ENCODE peak calls at places on chromosomes 3 and 15, in seven cellular contexts. One of them, this sample, is unnamed.

GRCh38 chr15:40048155-40048792 is 9.3 kb upstream of the SRP14 start:
- DNase-seq in fibroblast of lung: no peak
- DNase-seq in HCEC 1CT: no peak
- DNase-seq in spleen: peak; percentile 92
- DNase-seq in mucosa of descending colon: no peak
- DNase-seq in anterior cingulate cortex: no peak
- DNase-seq in stimulated activated CD8-positive, alpha-beta memory T cell treated with anti-CD3 and anti-CD28 coated beads, Interleukin-12 subunit alpha, Interleukin-12 subunit beta, amount 100 ng/mL, for 1 hour: no peak
- DNase-seq in this sample: no peak

GRCh38 chr3:10279384-10280176 is 13.2 kb downstream of the GHRL start:
- DNase-seq in anterior cingulate cortex: no peak
- DNase-seq in stimulated activated CD8-positive, alpha-beta memory T cell treated with anti-CD3 and anti-CD28 coated beads, Interleukin-12 subunit alpha, Interleukin-12 subunit beta, amount 100 ng/mL, for 1 hour: no peak
- DNase-seq in HCEC 1CT: no peak
- DNase-seq in spleen: peak; percentile 16
- DNase-seq in mucosa of descending colon: no peak
- DNase-seq in fibroblast of lung: no peak
- DNase-seq in this sample: no peak

GRCh38 chr3:98039322-98040024 is 4.4 kb upstream of the GABRR3 start:
- DNase-seq in HCEC 1CT: peak; percentile 78
- DNase-seq in stimulated activated CD8-positive, alpha-beta memory T cell treated with anti-CD3 and anti-CD28 coated beads, Interleukin-12 subunit alpha, Interleukin-12 subunit beta, amount 100 ng/mL, for 1 hour: peak; percentile 40
- DNase-seq in fibroblast of lung: peak; percentile 77
- DNase-seq in spleen: no peak
- DNase-seq in anterior cingulate cortex: peak; percentile 36
- DNase-seq in mucosa of descending colon: peak; percentile 76
- DNase-seq in this sample: peak; percentile 79

GRCh38 chr3:155188036-155188435 is 105.4 kb downstream of the STRIT1 start:
- DNase-seq in HCEC 1CT: no peak
- DNase-seq in anterior cingulate cortex: no peak
- DNase-seq in fibroblast of lung: no peak
- DNase-seq in spleen: no peak
- DNase-seq in mucosa of descending colon: no peak
- DNase-seq in stimulated activated CD8-positive, alpha-beta memory T cell treated with anti-CD3 and anti-CD28 coated beads, Interleukin-12 subunit alpha, Interleukin-12 subunit beta, amount 100 ng/mL, for 1 hour: no peak
- DNase-seq in this sample: no peak

GRCh38 chr3:51271172-51271571 is 113.9 kb upstream of the MANF start:
- DNase-seq in HCEC 1CT: no peak
- DNase-seq in spleen: no peak
- DNase-seq in fibroblast of lung: no peak
- DNase-seq in stimulated activated CD8-positive, alpha-beta memory T cell treated with anti-CD3 and anti-CD28 coated beads, Interleukin-12 subunit alpha, Interleukin-12 subunit beta, amount 100 ng/mL, for 1 hour: no peak
- DNase-seq in mucosa of descending colon: no peak
- DNase-seq in anterior cingulate cortex: no peak
- DNase-seq in this sample: no peak

GRCh38 chr3:37668431-37668830 is 193.2 kb upstream of the CTDSPL start:
- DNase-seq in anterior cingulate cortex: no peak
- DNase-seq in spleen: no peak
- DNase-seq in mucosa of descending colon: peak; percentile 27
- DNase-seq in fibroblast of lung: peak; percentile 5
- DNase-seq in HCEC 1CT: no peak
- DNase-seq in stimulated activated CD8-positive, alpha-beta memory T cell treated with anti-CD3 and anti-CD28 coated beads, Interleukin-12 subunit alpha, Interleukin-12 subunit beta, amount 100 ng/mL, for 1 hour: no peak
- DNase-seq in this sample: no peak

GRCh38 chr3:164533275-164533674 is 545.0 kb downstream of the SI start:
- DNase-seq in anterior cingulate cortex: no peak
- DNase-seq in mucosa of descending colon: no peak
- DNase-seq in fibroblast of lung: no peak
- DNase-seq in spleen: no peak
- DNase-seq in stimulated activated CD8-positive, alpha-beta memory T cell treated with anti-CD3 and anti-CD28 coated beads, Interleukin-12 subunit alpha, Interleukin-12 subunit beta, amount 100 ng/mL, for 1 hour: no peak
- DNase-seq in HCEC 1CT: no peak
- DNase-seq in this sample: no peak

GRCh38 chr3:40877651-40878463 is 321.4 kb upstream of the CTNNB1 start:
- DNase-seq in stimulated activated CD8-positive, alpha-beta memory T cell treated with anti-CD3 and anti-CD28 coated beads, Interleukin-12 subunit alpha, Interleukin-12 subunit beta, amount 100 ng/mL, for 1 hour: no peak
- DNase-seq in fibroblast of lung: peak; percentile 86
- DNase-seq in anterior cingulate cortex: peak; percentile 67
- DNase-seq in HCEC 1CT: no peak
- DNase-seq in spleen: no peak
- DNase-seq in mucosa of descending colon: peak; percentile 18
- DNase-seq in this sample: no peak

GRCh38 chr15:51338496-51338895 is at the start of gene CYP19A1:
- DNase-seq in anterior cingulate cortex: no peak
- DNase-seq in HCEC 1CT: no peak
- DNase-seq in mucosa of descending colon: no peak
- DNase-seq in fibroblast of lung: no peak
- DNase-seq in stimulated activated CD8-positive, alpha-beta memory T cell treated with anti-CD3 and anti-CD28 coated beads, Interleukin-12 subunit alpha, Interleukin-12 subunit beta, amount 100 ng/mL, for 1 hour: no peak
- DNase-seq in spleen: no peak
- DNase-seq in this sample: no peak

GRCh38 chr15:36468746-36469145 is 110.7 kb upstream of the CDIN1 start:
- DNase-seq in mucosa of descending colon: peak; percentile 14
- DNase-seq in anterior cingulate cortex: no peak
- DNase-seq in HCEC 1CT: peak; percentile 78
- DNase-seq in fibroblast of lung: peak; percentile 97
- DNase-seq in stimulated activated CD8-positive, alpha-beta memory T cell treated with anti-CD3 and anti-CD28 coated beads, Interleukin-12 subunit alpha, Interleukin-12 subunit beta, amount 100 ng/mL, for 1 hour: no peak
- DNase-seq in spleen: no peak
- DNase-seq in this sample: peak; percentile 74

GRCh38 chr15:70438776-70439175 is 324.6 kb downstream of the UACA start:
- DNase-seq in fibroblast of lung: no peak
- DNase-seq in mucosa of descending colon: no peak
- DNase-seq in stimulated activated CD8-positive, alpha-beta memory T cell treated with anti-CD3 and anti-CD28 coated beads, Interleukin-12 subunit alpha, Interleukin-12 subunit beta, amount 100 ng/mL, for 1 hour: no peak
- DNase-seq in spleen: no peak
- DNase-seq in HCEC 1CT: no peak
- DNase-seq in anterior cingulate cortex: no peak
- DNase-seq in this sample: no peak

GRCh38 chr15:60162911-60163310 is 158.8 kb downstream of the FOXB1 start:
- DNase-seq in spleen: no peak
- DNase-seq in stimulated activated CD8-positive, alpha-beta memory T cell treated with anti-CD3 and anti-CD28 coated beads, Interleukin-12 subunit alpha, Interleukin-12 subunit beta, amount 100 ng/mL, for 1 hour: no peak
- DNase-seq in HCEC 1CT: no peak
- DNase-seq in fibroblast of lung: peak; percentile 16
- DNase-seq in mucosa of descending colon: no peak
- DNase-seq in anterior cingulate cortex: no peak
- DNase-seq in this sample: no peak

GRCh38 chr15:36392666-36393266 is 186.7 kb upstream of the CDIN1 start:
- DNase-seq in HCEC 1CT: no peak
- DNase-seq in anterior cingulate cortex: no peak
- DNase-seq in stimulated activated CD8-positive, alpha-beta memory T cell treated with anti-CD3 and anti-CD28 coated beads, Interleukin-12 subunit alpha, Interleukin-12 subunit beta, amount 100 ng/mL, for 1 hour: no peak
- DNase-seq in mucosa of descending colon: no peak
- DNase-seq in fibroblast of lung: no peak
- DNase-seq in spleen: no peak
- DNase-seq in this sample: no peak

GRCh38 chr3:124078978-124079911 is 87.3 kb upstream of the ROPN1 start:
- DNase-seq in mucosa of descending colon: peak; percentile 71
- DNase-seq in fibroblast of lung: peak; percentile 22
- DNase-seq in spleen: no peak
- DNase-seq in anterior cingulate cortex: no peak
- DNase-seq in stimulated activated CD8-positive, alpha-beta memory T cell treated with anti-CD3 and anti-CD28 coated beads, Interleukin-12 subunit alpha, Interleukin-12 subunit beta, amount 100 ng/mL, for 1 hour: no peak
- DNase-seq in HCEC 1CT: peak; percentile 30
- DNase-seq in this sample: peak; percentile 46

GRCh38 chr15:62591842-62592838 is 427.1 kb upstream of the C2CD4B start:
- DNase-seq in mucosa of descending colon: no peak
- DNase-seq in anterior cingulate cortex: no peak
- DNase-seq in spleen: no peak
- DNase-seq in HCEC 1CT: peak; percentile 4
- DNase-seq in fibroblast of lung: peak; percentile 64
- DNase-seq in stimulated activated CD8-positive, alpha-beta memory T cell treated with anti-CD3 and anti-CD28 coated beads, Interleukin-12 subunit alpha, Interleukin-12 subunit beta, amount 100 ng/mL, for 1 hour: no peak
- DNase-seq in this sample: peak; percentile 23

GRCh38 chr3:138180375-138181029 is 5.8 kb upstream of the DBR1 start:
- DNase-seq in stimulated activated CD8-positive, alpha-beta memory T cell treated with anti-CD3 and anti-CD28 coated beads, Interleukin-12 subunit alpha, Interleukin-12 subunit beta, amount 100 ng/mL, for 1 hour: no peak
- DNase-seq in spleen: no peak
- DNase-seq in anterior cingulate cortex: no peak
- DNase-seq in fibroblast of lung: peak; percentile 27
- DNase-seq in HCEC 1CT: peak; percentile 57
- DNase-seq in mucosa of descending colon: peak; percentile 68
- DNase-seq in this sample: peak; percentile 28

This sample was measured in EL.